ENCODE peak calls at places on chromosomes 7 and 10, in eight cellular contexts. A is naive thymus-derived CD4-positive, alpha-beta T cell; K is cardiac muscle cell; X is GM23248; U is colonic mucosa; L is suprapubic skin; M is HCT116; O is HepG2. V is an unnamed sample.

GRCh38 chr7:106418526-106418925 is 133.7 kb upstream of the NAMPT start:
- DNase-seq in X (no peak), A (no peak), L (no peak), U (no peak), M (no peak), O (no peak), K (peak; percentile 70), V (no peak)

GRCh38 chr7:34091330-34091917 is 186.1 kb downstream of the BMPER start:
- DNase-seq in M (peak; percentile 43), K (peak; percentile 78), A (no peak), X (peak; percentile 70), O (peak; percentile 38), U (peak; percentile 31), L (no peak), V (peak; percentile 28)

GRCh38 chr7:2030475-2031456 is 202.0 kb downstream of the MAD1L1 start:
- DNase-seq in A (peak; percentile 38), M (no peak), L (peak; percentile 64), X (no peak), U (no peak), K (no peak), O (no peak), V (no peak)

GRCh38 chr10:87961314-87961713 is 97.9 kb downstream of the PTEN start:
- DNase-seq in M (no peak), L (no peak), O (no peak), X (peak; percentile 81), K (peak; percentile 30), U (no peak), A (no peak), V (peak; percentile 95)

GRCh38 chr7:15554744-15555143 is 7.1 kb downstream of the AGMO start:
- DNase-seq in M (no peak), U (no peak), L (no peak), X (no peak), K (no peak), A (no peak), O (no peak), V (no peak)

GRCh38 chr7:123538189-123538714 is 3.9 kb upstream of the IQUB start:
- DNase-seq in L (no peak), O (no peak), M (peak; percentile 60), X (peak; percentile 88), K (peak; percentile 54), A (no peak), U (no peak), V (peak; percentile 36)

GRCh38 chr10:120949511-120950102 is 98.4 kb downstream of the WDR11 start:
- DNase-seq in M (no peak), O (no peak), L (no peak), K (peak; percentile 10), U (no peak), A (no peak), X (peak; percentile 22), V (no peak)

GRCh38 chr7:70855373-70855772 is 276.6 kb upstream of the GALNT17 start:
- DNase-seq in K (no peak), X (no peak), U (no peak), M (no peak), L (no peak), O (no peak), A (no peak), V (no peak)

GRCh38 chr10:12806228-12807095 is 195.1 kb downstream of the CCDC3 start:
- DNase-seq in X (no peak), K (no peak), O (no peak), A (no peak), M (no peak), L (no peak), U (peak; percentile 74), V (no peak)

GRCh38 chr7:73434701-73435069 is 1.1 kb downstream of the FZD9 start:
- DNase-seq in A (no peak), U (no peak), X (no peak), O (no peak), K (no peak), M (no peak), L (no peak), V (no peak)

GRCh38 chr7:138886501-138886917 is 88.5 kb upstream of the ATP6V0A4 start:
- DNase-seq in M (peak; percentile 56), X (peak; percentile 74), L (no peak), O (peak; percentile 62), K (peak; percentile 81), U (peak; percentile 65), A (peak; percentile 78), V (no peak)

GRCh38 chr7:134954197-134955082 is 31.9 kb upstream of the AGBL3 start:
- DNase-seq in O (peak; percentile 16), L (no peak), A (peak; percentile 40), K (peak; percentile 63), X (peak; percentile 67), M (peak; percentile 12), U (no peak), V (no peak)

GRCh38 chr10:44955408-44956070 is 4.1 kb upstream of the RASSF4 start:
- DNase-seq in L (peak; percentile 92), K (no peak), U (peak; percentile 17), A (no peak), M (no peak), O (no peak), X (no peak), V (no peak)

GRCh38 chr10:48983648-48984359 is 44.2 kb upstream of the LRRC18 start:
- DNase-seq in A (no peak), X (no peak), M (no peak), L (no peak), O (no peak), K (no peak), U (no peak), V (no peak)

GRCh38 chr7:82105463-82105862 is 335.6 kb upstream of the HGF start:
- DNase-seq in M (peak; percentile 41), L (no peak), U (no peak), O (no peak), A (no peak), K (peak; percentile 58), X (peak; percentile 86), V (peak; percentile 42)

GRCh38 chr10:77080361-77081027 is 557.1 kb downstream of the KCNMA1 start:
- DNase-seq in A (no peak), X (no peak), U (no peak), K (no peak), M (no peak), O (no peak), L (no peak), V (no peak)

GRCh38 chr10:72107325-72108003 is 19.1 kb upstream of the SPOCK2 start:
- DNase-seq in M (no peak), A (peak; percentile 74), L (no peak), U (no peak), X (peak; percentile 10), O (no peak), K (no peak), V (no peak)

GRCh38 chr10:60801538-60801937 is 23.3 kb downstream of the CDK1 start:
- DNase-seq in K (peak; percentile 42), L (no peak), O (peak; percentile 44), A (no peak), M (no peak), U (no peak), X (no peak), V (no peak)

GRCh38 chr7:157929671-157930070 is 592.9 kb downstream of the DNAJB6 start:
- DNase-seq in L (no peak), M (no peak), X (no peak), U (no peak), A (no peak), O (no peak), K (no peak), V (no peak)
- H3K9me3 ChIP-seq in L (peaks cover 13% of the 10 kb centered on the region), M (no peaks in the 10 kb centered on the region), X (no peaks in the 10 kb centered on the region), U (no peaks in the 10 kb centered on the region), A (no peaks in the 10 kb centered on the region), O (peaks cover 23% of the 10 kb centered on the region), K (peaks cover 2% of the 10 kb centered on the region), V (peaks cover 11% of the 10 kb centered on the region)

DNA sequence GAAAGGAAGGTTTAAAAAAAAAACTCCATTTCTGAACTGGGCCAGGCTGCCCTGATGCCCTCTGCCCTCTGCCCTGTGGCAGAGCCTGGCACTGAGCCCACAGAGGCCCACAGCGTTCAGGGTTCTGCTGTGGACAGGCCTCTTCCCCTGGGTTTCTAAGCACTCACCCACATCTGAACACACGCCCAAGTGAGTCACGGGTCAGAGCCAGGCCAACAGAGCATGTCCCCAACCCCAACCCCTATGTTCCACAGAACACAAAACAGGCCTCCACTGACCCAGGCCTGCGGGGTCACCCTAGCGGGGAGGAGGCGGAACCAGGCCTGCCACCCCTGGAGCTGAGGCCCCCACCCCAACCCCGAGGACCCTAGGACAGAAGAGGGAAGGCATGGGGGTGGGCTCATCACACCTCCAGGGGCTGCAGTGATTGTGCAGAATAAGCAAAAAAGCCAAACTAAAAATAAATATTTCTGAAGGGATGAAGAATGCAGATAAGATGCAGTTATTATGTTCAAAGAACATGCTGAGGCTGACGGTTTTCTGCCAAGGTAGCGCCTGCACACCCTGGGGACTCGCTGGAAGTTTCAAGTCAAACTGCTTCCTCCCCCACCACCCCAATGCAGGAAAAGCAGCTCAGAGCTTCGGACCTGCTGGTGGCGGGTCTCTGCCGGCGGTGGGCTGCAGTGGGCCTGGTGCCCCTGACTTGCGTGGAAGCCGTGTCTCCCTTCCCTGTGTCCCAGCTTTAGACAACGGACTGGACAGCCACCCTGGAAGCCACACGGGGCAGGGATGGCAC is 5.4 kb downstream of the WDR86 start:
- DNase-seq in A (no peak), L (no peak), K (peak; percentile 78), X (peak; percentile 72), M (peak; percentile 19), O (no peak), U (no peak), V (no peak)
- H3K4me1 ChIP-seq in A (peaks cover 4% of the 10 kb centered on the region), L (peaks cover 21% of the 10 kb centered on the region), K (no peaks in the 10 kb centered on the region), X (peaks cover 8% of the 10 kb centered on the region), M (peaks cover 38% of the 10 kb centered on the region), O (peaks cover 57% of the 10 kb centered on the region), U (peaks cover 2% of the 10 kb centered on the region), V (peaks cover 12% of the 10 kb centered on the region)

GRCh38 chr10:109025187-109025586 is 898.1 kb downstream of the XPNPEP1 start:
- DNase-seq in X (no peak), L (no peak), M (no peak), A (no peak), U (no peak), K (no peak), O (no peak), V (no peak)

GRCh38 chr10:109027534-109028185 is 895.7 kb downstream of the XPNPEP1 start:
- DNase-seq in A (no peak), U (no peak), K (no peak), O (no peak), X (peak; percentile 6), M (no peak), L (no peak), V (no peak)

DNA sequence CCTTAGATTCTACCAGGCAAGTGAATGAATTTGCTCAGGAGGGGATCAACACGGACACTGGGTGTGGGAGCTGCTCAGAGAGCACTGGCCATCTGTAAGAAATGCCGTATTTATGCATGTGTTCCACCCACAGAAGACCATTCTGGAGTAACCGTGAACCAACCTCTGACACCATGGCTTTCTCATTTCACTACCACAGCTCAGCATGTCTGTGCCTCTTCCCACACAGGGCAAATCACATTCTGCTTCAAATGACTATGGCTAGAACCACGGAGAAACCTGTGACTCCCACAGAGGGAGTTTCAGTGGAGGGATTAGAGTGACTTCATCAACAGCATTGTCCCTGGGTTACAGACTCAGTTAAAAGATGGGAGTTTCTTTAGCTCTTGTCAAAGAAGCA is 893.4 kb downstream of the XPNPEP1 start:
- DNase-seq in K (no peak), O (no peak), X (peak; percentile 4), L (no peak), A (no peak), M (no peak), U (no peak), V (no peak)
- H3K9me3 ChIP-seq in K (no peaks in the 10 kb centered on the region), O (no peaks in the 10 kb centered on the region), X (no peaks in the 10 kb centered on the region), L (no peaks in the 10 kb centered on the region), A (no peaks in the 10 kb centered on the region), M (peaks cover 9% of the 10 kb centered on the region), U (no peaks in the 10 kb centered on the region), V (no peaks in the 10 kb centered on the region)

GRCh38 chr10:123885406-123886164 is 6.0 kb downstream of the CPXM2 start:
- DNase-seq in U (no peak), K (no peak), M (no peak), O (no peak), L (peak; percentile 65), A (no peak), X (no peak), V (no peak)
- H3K4me1 ChIP-seq in U (no peaks in the 10 kb centered on the region), K (no peaks in the 10 kb centered on the region), M (no peaks in the 10 kb centered on the region), O (no peaks in the 10 kb centered on the region), L (peaks cover 39% of the 10 kb centered on the region), A (no peaks in the 10 kb centered on the region), X (no peaks in the 10 kb centered on the region), V (no peaks in the 10 kb centered on the region)